ENCODE peak calls at places on chromosomes 3 and 15, in five cellular contexts. V is NCI-H510A treated with DMSO at 0.1 percent for 48 hours, N is globus pallidus, Y is fibroblast of mammary gland, M is fibroblast of lung. Q is an unnamed sample.
A peak's percentile ranks its signal among the peaks of the same experiment; 100 is the strongest.

GRCh38 chr15:99438691-99439523 is 126.9 kb upstream of the MEF2A start:
- DNase-seq in V (no peak), N (no peak), Y (no peak), M (peak; percentile 35), Q (peak; percentile 27)

GRCh38 chr3:59559721-59560514 is 510.1 kb upstream of the CFAP20DC start:
- DNase-seq in V (no peak), N (no peak), M (peak; percentile 100), Y (peak; percentile 99), Q (no peak)

GRCh38 chr15:101156509-101157159 is 95.2 kb downstream of the CHSY1 start:
- DNase-seq in N (no peak), Y (peak; percentile 73), V (no peak), M (peak; percentile 55), Q (no peak)

GRCh38 chr3:70889162-70890045 is 577.0 kb upstream of the MDFIC2 start:
- DNase-seq in Y (peak; percentile 54), M (no peak), V (no peak), N (no peak), Q (no peak)

GRCh38 chr15:79595995-79596622 is 164.0 kb downstream of the MINAR1 start:
- DNase-seq in M (peak; percentile 65), N (peak; percentile 34), V (peak; percentile 18), Y (peak; percentile 88), Q (no peak)

GRCh38 chr15:61834076-61834697 is 226.1 kb downstream of the VPS13C start:
- DNase-seq in M (peak; percentile 62), N (peak; percentile 67), V (peak; percentile 58), Y (peak; percentile 86), Q (peak; percentile 85)

GRCh38 chr15:97875513-97876285 is 84.8 kb upstream of the ARRDC4 start:
- DNase-seq in M (no peak), V (no peak), N (no peak), Y (no peak), Q (no peak)

GRCh38 chr3:169780738-169781137 is 7.5 kb downstream of the MYNN start:
- DNase-seq in N (no peak), Y (no peak), V (no peak), M (no peak), Q (no peak)

GRCh38 chr3:184786271-184787010 is 25.5 kb upstream of the VPS8 start:
- DNase-seq in M (peak; percentile 76), N (peak; percentile 41), Y (peak; percentile 83), V (no peak), Q (peak; percentile 77)

GRCh38 chr3:123336001-123336400 is 112.9 kb downstream of the ADCY5 start:
- DNase-seq in N (no peak), Y (no peak), V (no peak), M (no peak), Q (peak; percentile 16)

GRCh38 chr3:46228259-46229222 is 13.7 kb upstream of the CCR3 start:
- DNase-seq in N (no peak), M (peak; percentile 19), V (no peak), Y (peak; percentile 91), Q (no peak)

GRCh38 chr15:94671845-94672524 is 440.6 kb downstream of the MCTP2 start:
- DNase-seq in M (peak; percentile 57), V (no peak), Y (no peak), N (peak; percentile 16), Q (no peak)

GRCh38 chr3:148727242-148727641 is 29.5 kb downstream of the AGTR1 start:
- DNase-seq in V (peak; percentile 45), N (peak; percentile 91), M (no peak), Y (peak; percentile 52), Q (no peak)

GRCh38 chr3:72343078-72343477 is 505.2 kb downstream of the SHQ1 start:
- DNase-seq in M (peak; percentile 77), Y (peak; percentile 51), V (no peak), N (no peak), Q (no peak)

GRCh38 chr3:194387276-194387675 is 11.8 kb downstream of the GP5 start:
- DNase-seq in V (no peak), N (no peak), M (no peak), Y (no peak), Q (no peak)

GRCh38 chr3:29591579-29591978 is 310.7 kb downstream of the RBMS3 start:
- DNase-seq in M (no peak), V (no peak), Y (no peak), N (no peak), Q (no peak)

GRCh38 chr3:112653881-112654300 is 12.9 kb upstream of the CCDC80 start:
- DNase-seq in N (no peak), Y (peak; percentile 93), M (peak; percentile 96), V (no peak), Q (peak; percentile 78)

GRCh38 chr15:74333093-74333492 is 34.4 kb downstream of the CYP11A1 start:
- DNase-seq in V (no peak), M (no peak), N (no peak), Y (no peak), Q (no peak)

GRCh38 chr15:84606653-84607120 is 5.9 kb downstream of the ZSCAN2 start:
- DNase-seq in M (no peak), N (no peak), Y (no peak), V (no peak), Q (no peak)

GRCh38 chr3:149736180-149737100 is 15.8 kb downstream of the COMMD2 start:
- DNase-seq in V (no peak), M (peak; percentile 83), Y (peak; percentile 11), N (no peak), Q (no peak)

GRCh38 chr15:96629501-96629900 is 299.0 kb downstream of the NR2F2 start:
- DNase-seq in V (no peak), N (peak; percentile 10), M (no peak), Y (no peak), Q (no peak)